ENCODE peak calls at places on chromosomes 5 and 9, in ten cellular contexts. One of them, this sample, is unnamed.

GRCh38 chr9:18010492-18010891 is 431.6 kb downstream of the SH3GL2 start:
- DNase-seq in transverse colon: no peak
- DNase-seq in small intestine: no peak
- DNase-seq in astrocyte of the spinal cord: no peak
- DNase-seq in NCI-H2029 treated with DMSO at 0.1 percent for 48 hours: no peak
- DNase-seq in DMS79: no peak
- DNase-seq in HAP-1: no peak
- DNase-seq in ELR: no peak
- DNase-seq in activated CD4-positive, alpha-beta T cell treated with anti-CD3 and anti-CD28 coated beads, Interleukin-2, amount 50 U/mL, for 1 hour: no peak
- DNase-seq in coronary artery: no peak
- DNase-seq in this sample: no peak

GRCh38 chr5:115179959-115180709 is 10.4 kb upstream of the TRIM36 start:
- DNase-seq in transverse colon: peak
- DNase-seq in small intestine: peak
- DNase-seq in astrocyte of the spinal cord: peak
- DNase-seq in NCI-H2029 treated with DMSO at 0.1 percent for 48 hours: peak
- DNase-seq in DMS79: no peak
- DNase-seq in HAP-1: peak
- DNase-seq in ELR: peak
- DNase-seq in activated CD4-positive, alpha-beta T cell treated with anti-CD3 and anti-CD28 coated beads, Interleukin-2, amount 50 U/mL, for 1 hour: no peak
- DNase-seq in coronary artery: no peak
- DNase-seq in this sample: peak

GRCh38 chr9:107394264-107394663 is 95.3 kb downstream of the KLF4 start:
- DNase-seq in transverse colon: no peak
- DNase-seq in small intestine: no peak
- DNase-seq in astrocyte of the spinal cord: no peak
- DNase-seq in NCI-H2029 treated with DMSO at 0.1 percent for 48 hours: no peak
- DNase-seq in DMS79: no peak
- DNase-seq in HAP-1: no peak
- DNase-seq in ELR: no peak
- DNase-seq in activated CD4-positive, alpha-beta T cell treated with anti-CD3 and anti-CD28 coated beads, Interleukin-2, amount 50 U/mL, for 1 hour: no peak
- DNase-seq in coronary artery: no peak
- DNase-seq in this sample: no peak

GRCh38 chr9:137454506-137455360 is 4.4 kb downstream of the NSMF start:
- DNase-seq in transverse colon: peak
- DNase-seq in small intestine: peak
- DNase-seq in astrocyte of the spinal cord: no peak
- DNase-seq in NCI-H2029 treated with DMSO at 0.1 percent for 48 hours: no peak
- DNase-seq in DMS79: no peak
- DNase-seq in HAP-1: no peak
- DNase-seq in ELR: no peak
- DNase-seq in activated CD4-positive, alpha-beta T cell treated with anti-CD3 and anti-CD28 coated beads, Interleukin-2, amount 50 U/mL, for 1 hour: no peak
- DNase-seq in coronary artery: no peak
- DNase-seq in this sample: no peak

GRCh38 chr9:125142560-125143376 is 560 bp downstream of the SCAI start:
- DNase-seq in transverse colon: peak
- DNase-seq in small intestine: peak
- DNase-seq in astrocyte of the spinal cord: no peak
- DNase-seq in NCI-H2029 treated with DMSO at 0.1 percent for 48 hours: no peak
- DNase-seq in DMS79: no peak
- DNase-seq in HAP-1: no peak
- DNase-seq in ELR: no peak
- DNase-seq in activated CD4-positive, alpha-beta T cell treated with anti-CD3 and anti-CD28 coated beads, Interleukin-2, amount 50 U/mL, for 1 hour: peak
- DNase-seq in coronary artery: no peak
- DNase-seq in this sample: peak

GRCh38 chr9:135184158-135184557 is 96.7 kb downstream of the OLFM1 start:
- DNase-seq in transverse colon: no peak
- DNase-seq in small intestine: no peak
- DNase-seq in astrocyte of the spinal cord: no peak
- DNase-seq in NCI-H2029 treated with DMSO at 0.1 percent for 48 hours: no peak
- DNase-seq in DMS79: no peak
- DNase-seq in HAP-1: no peak
- DNase-seq in ELR: no peak
- DNase-seq in activated CD4-positive, alpha-beta T cell treated with anti-CD3 and anti-CD28 coated beads, Interleukin-2, amount 50 U/mL, for 1 hour: no peak
- DNase-seq in coronary artery: no peak
- DNase-seq in this sample: no peak

GRCh38 chr5:72178910-72179815 is 71.9 kb downstream of the MAP1B start:
- DNase-seq in transverse colon: peak
- DNase-seq in small intestine: no peak
- DNase-seq in astrocyte of the spinal cord: peak
- DNase-seq in NCI-H2029 treated with DMSO at 0.1 percent for 48 hours: no peak
- DNase-seq in DMS79: no peak
- DNase-seq in HAP-1: peak
- DNase-seq in ELR: peak
- DNase-seq in activated CD4-positive, alpha-beta T cell treated with anti-CD3 and anti-CD28 coated beads, Interleukin-2, amount 50 U/mL, for 1 hour: no peak
- DNase-seq in coronary artery: peak
- DNase-seq in this sample: peak

GRCh38 chr9:88697764-88698436 is 162.9 kb downstream of the NXNL2 start:
- DNase-seq in transverse colon: no peak
- DNase-seq in small intestine: no peak
- DNase-seq in astrocyte of the spinal cord: peak
- DNase-seq in NCI-H2029 treated with DMSO at 0.1 percent for 48 hours: no peak
- DNase-seq in DMS79: no peak
- DNase-seq in HAP-1: no peak
- DNase-seq in ELR: no peak
- DNase-seq in activated CD4-positive, alpha-beta T cell treated with anti-CD3 and anti-CD28 coated beads, Interleukin-2, amount 50 U/mL, for 1 hour: no peak
- DNase-seq in coronary artery: no peak
- DNase-seq in this sample: no peak

GRCh38 chr9:37302277-37302676 is 120.2 kb upstream of the GRHPR start:
- DNase-seq in transverse colon: no peak
- DNase-seq in small intestine: peak
- DNase-seq in astrocyte of the spinal cord: no peak
- DNase-seq in NCI-H2029 treated with DMSO at 0.1 percent for 48 hours: peak
- DNase-seq in DMS79: no peak
- DNase-seq in HAP-1: no peak
- DNase-seq in ELR: no peak
- DNase-seq in activated CD4-positive, alpha-beta T cell treated with anti-CD3 and anti-CD28 coated beads, Interleukin-2, amount 50 U/mL, for 1 hour: no peak
- DNase-seq in coronary artery: no peak
- DNase-seq in this sample: no peak

GRCh38 chr5:108728566-108729305 is 19.0 kb upstream of the FER start:
- DNase-seq in transverse colon: no peak
- DNase-seq in small intestine: no peak
- DNase-seq in astrocyte of the spinal cord: no peak
- DNase-seq in NCI-H2029 treated with DMSO at 0.1 percent for 48 hours: no peak
- DNase-seq in DMS79: no peak
- DNase-seq in HAP-1: no peak
- DNase-seq in ELR: peak
- DNase-seq in activated CD4-positive, alpha-beta T cell treated with anti-CD3 and anti-CD28 coated beads, Interleukin-2, amount 50 U/mL, for 1 hour: peak
- DNase-seq in coronary artery: no peak
- DNase-seq in this sample: no peak

GRCh38 chr5:67793966-67794365 is 421.6 kb upstream of the PIK3R1 start:
- DNase-seq in transverse colon: no peak
- DNase-seq in small intestine: no peak
- DNase-seq in astrocyte of the spinal cord: no peak
- DNase-seq in NCI-H2029 treated with DMSO at 0.1 percent for 48 hours: no peak
- DNase-seq in DMS79: no peak
- DNase-seq in HAP-1: no peak
- DNase-seq in ELR: no peak
- DNase-seq in activated CD4-positive, alpha-beta T cell treated with anti-CD3 and anti-CD28 coated beads, Interleukin-2, amount 50 U/mL, for 1 hour: no peak
- DNase-seq in coronary artery: no peak
- DNase-seq in this sample: no peak

GRCh38 chr9:21801683-21802417 is 586 bp upstream of the MTAP start:
- DNase-seq in transverse colon: peak
- DNase-seq in small intestine: peak
- DNase-seq in astrocyte of the spinal cord: peak
- DNase-seq in NCI-H2029 treated with DMSO at 0.1 percent for 48 hours: peak
- DNase-seq in DMS79: peak
- DNase-seq in HAP-1: no peak
- DNase-seq in ELR: peak
- DNase-seq in activated CD4-positive, alpha-beta T cell treated with anti-CD3 and anti-CD28 coated beads, Interleukin-2, amount 50 U/mL, for 1 hour: peak
- DNase-seq in coronary artery: peak
- DNase-seq in this sample: peak

GRCh38 chr5:173458819-173459218 is 130.6 kb upstream of the STC2 start:
- DNase-seq in transverse colon: no peak
- DNase-seq in small intestine: no peak
- DNase-seq in astrocyte of the spinal cord: no peak
- DNase-seq in NCI-H2029 treated with DMSO at 0.1 percent for 48 hours: no peak
- DNase-seq in DMS79: no peak
- DNase-seq in HAP-1: no peak
- DNase-seq in ELR: peak
- DNase-seq in activated CD4-positive, alpha-beta T cell treated with anti-CD3 and anti-CD28 coated beads, Interleukin-2, amount 50 U/mL, for 1 hour: no peak
- DNase-seq in coronary artery: no peak
- DNase-seq in this sample: no peak

GRCh38 chr9:715310-715709 is 126.2 kb upstream of the DMRT1 start:
- DNase-seq in transverse colon: no peak
- DNase-seq in small intestine: no peak
- DNase-seq in astrocyte of the spinal cord: no peak
- DNase-seq in NCI-H2029 treated with DMSO at 0.1 percent for 48 hours: no peak
- DNase-seq in DMS79: no peak
- DNase-seq in HAP-1: no peak
- DNase-seq in ELR: no peak
- DNase-seq in activated CD4-positive, alpha-beta T cell treated with anti-CD3 and anti-CD28 coated beads, Interleukin-2, amount 50 U/mL, for 1 hour: no peak
- DNase-seq in coronary artery: no peak
- DNase-seq in this sample: peak

GRCh38 chr9:78453450-78453849 is 156.5 kb downstream of the PSAT1 start:
- DNase-seq in transverse colon: no peak
- DNase-seq in small intestine: peak
- DNase-seq in astrocyte of the spinal cord: no peak
- DNase-seq in NCI-H2029 treated with DMSO at 0.1 percent for 48 hours: no peak
- DNase-seq in DMS79: no peak
- DNase-seq in HAP-1: no peak
- DNase-seq in ELR: no peak
- DNase-seq in activated CD4-positive, alpha-beta T cell treated with anti-CD3 and anti-CD28 coated beads, Interleukin-2, amount 50 U/mL, for 1 hour: no peak
- DNase-seq in coronary artery: no peak
- DNase-seq in this sample: no peak

GRCh38 chr5:180586870-180587269 is 4.4 kb downstream of the SCGB3A1 start:
- DNase-seq in transverse colon: no peak
- DNase-seq in small intestine: no peak
- DNase-seq in astrocyte of the spinal cord: no peak
- DNase-seq in NCI-H2029 treated with DMSO at 0.1 percent for 48 hours: no peak
- DNase-seq in DMS79: no peak
- DNase-seq in HAP-1: no peak
- DNase-seq in ELR: no peak
- DNase-seq in activated CD4-positive, alpha-beta T cell treated with anti-CD3 and anti-CD28 coated beads, Interleukin-2, amount 50 U/mL, for 1 hour: no peak
- DNase-seq in coronary artery: no peak
- DNase-seq in this sample: no peak

GRCh38 chr9:83620841-83621636 is 1.9 kb upstream of the IDNK start:
- DNase-seq in transverse colon: peak
- DNase-seq in small intestine: peak
- DNase-seq in astrocyte of the spinal cord: peak
- DNase-seq in NCI-H2029 treated with DMSO at 0.1 percent for 48 hours: peak
- DNase-seq in DMS79: no peak
- DNase-seq in HAP-1: peak
- DNase-seq in ELR: peak
- DNase-seq in activated CD4-positive, alpha-beta T cell treated with anti-CD3 and anti-CD28 coated beads, Interleukin-2, amount 50 U/mL, for 1 hour: peak
- DNase-seq in coronary artery: no peak
- DNase-seq in this sample: peak

GRCh38 chr9:24381205-24381604 is 164.5 kb downstream of the IZUMO3 start:
- DNase-seq in transverse colon: no peak
- DNase-seq in small intestine: no peak
- DNase-seq in astrocyte of the spinal cord: no peak
- DNase-seq in NCI-H2029 treated with DMSO at 0.1 percent for 48 hours: no peak
- DNase-seq in DMS79: no peak
- DNase-seq in HAP-1: no peak
- DNase-seq in ELR: no peak
- DNase-seq in activated CD4-positive, alpha-beta T cell treated with anti-CD3 and anti-CD28 coated beads, Interleukin-2, amount 50 U/mL, for 1 hour: no peak
- DNase-seq in coronary artery: no peak
- DNase-seq in this sample: no peak

GRCh38 chr5:179530069-179530998 is 20.0 kb upstream of the RUFY1 start:
- DNase-seq in transverse colon: peak
- DNase-seq in small intestine: peak
- DNase-seq in astrocyte of the spinal cord: no peak
- DNase-seq in NCI-H2029 treated with DMSO at 0.1 percent for 48 hours: no peak
- DNase-seq in DMS79: peak
- DNase-seq in HAP-1: no peak
- DNase-seq in ELR: no peak
- DNase-seq in activated CD4-positive, alpha-beta T cell treated with anti-CD3 and anti-CD28 coated beads, Interleukin-2, amount 50 U/mL, for 1 hour: peak
- DNase-seq in coronary artery: no peak
- DNase-seq in this sample: peak

GRCh38 chr5:175847503-175847902 is 23.9 kb upstream of the CPLX2 start:
- DNase-seq in transverse colon: no peak
- DNase-seq in small intestine: no peak
- DNase-seq in astrocyte of the spinal cord: no peak
- DNase-seq in NCI-H2029 treated with DMSO at 0.1 percent for 48 hours: no peak
- DNase-seq in DMS79: no peak
- DNase-seq in HAP-1: no peak
- DNase-seq in ELR: peak
- DNase-seq in activated CD4-positive, alpha-beta T cell treated with anti-CD3 and anti-CD28 coated beads, Interleukin-2, amount 50 U/mL, for 1 hour: no peak
- DNase-seq in coronary artery: no peak
- DNase-seq in this sample: no peak

GRCh38 chr9:129258124-129258822 is 80.2 kb upstream of the IER5L start:
- DNase-seq in transverse colon: peak
- DNase-seq in small intestine: peak
- DNase-seq in astrocyte of the spinal cord: peak
- DNase-seq in NCI-H2029 treated with DMSO at 0.1 percent for 48 hours: peak
- DNase-seq in DMS79: peak
- DNase-seq in HAP-1: peak
- DNase-seq in ELR: peak
- DNase-seq in activated CD4-positive, alpha-beta T cell treated with anti-CD3 and anti-CD28 coated beads, Interleukin-2, amount 50 U/mL, for 1 hour: peak
- DNase-seq in coronary artery: peak
- DNase-seq in this sample: peak

GRCh38 chr9:87529666-87530065 is 32.0 kb downstream of the DAPK1 start:
- DNase-seq in transverse colon: no peak
- DNase-seq in small intestine: no peak
- DNase-seq in astrocyte of the spinal cord: no peak
- DNase-seq in NCI-H2029 treated with DMSO at 0.1 percent for 48 hours: no peak
- DNase-seq in DMS79: no peak
- DNase-seq in HAP-1: no peak
- DNase-seq in ELR: no peak
- DNase-seq in activated CD4-positive, alpha-beta T cell treated with anti-CD3 and anti-CD28 coated beads, Interleukin-2, amount 50 U/mL, for 1 hour: no peak
- DNase-seq in coronary artery: no peak
- DNase-seq in this sample: peak

GRCh38 chr5:32571128-32571527 is 14.2 kb upstream of the SUB1 start:
- DNase-seq in transverse colon: no peak
- DNase-seq in small intestine: no peak
- DNase-seq in astrocyte of the spinal cord: no peak
- DNase-seq in NCI-H2029 treated with DMSO at 0.1 percent for 48 hours: no peak
- DNase-seq in DMS79: no peak
- DNase-seq in HAP-1: no peak
- DNase-seq in ELR: no peak
- DNase-seq in activated CD4-positive, alpha-beta T cell treated with anti-CD3 and anti-CD28 coated beads, Interleukin-2, amount 50 U/mL, for 1 hour: no peak
- DNase-seq in coronary artery: no peak
- DNase-seq in this sample: no peak

GRCh38 chr5:82719368-82719767 is 357.8 kb downstream of the TMEM167A start:
- DNase-seq in transverse colon: no peak
- DNase-seq in small intestine: no peak
- DNase-seq in astrocyte of the spinal cord: no peak
- DNase-seq in NCI-H2029 treated with DMSO at 0.1 percent for 48 hours: no peak
- DNase-seq in DMS79: no peak
- DNase-seq in HAP-1: no peak
- DNase-seq in ELR: no peak
- DNase-seq in activated CD4-positive, alpha-beta T cell treated with anti-CD3 and anti-CD28 coated beads, Interleukin-2, amount 50 U/mL, for 1 hour: no peak
- DNase-seq in coronary artery: no peak
- DNase-seq in this sample: no peak

GRCh38 chr9:97802276-97802675 is 50.8 kb upstream of the FOXE1 start:
- DNase-seq in transverse colon: no peak
- DNase-seq in small intestine: no peak
- DNase-seq in astrocyte of the spinal cord: peak
- DNase-seq in NCI-H2029 treated with DMSO at 0.1 percent for 48 hours: no peak
- DNase-seq in DMS79: no peak
- DNase-seq in HAP-1: no peak
- DNase-seq in ELR: peak
- DNase-seq in activated CD4-positive, alpha-beta T cell treated with anti-CD3 and anti-CD28 coated beads, Interleukin-2, amount 50 U/mL, for 1 hour: no peak
- DNase-seq in coronary artery: no peak
- DNase-seq in this sample: no peak

GRCh38 chr5:962386-962785 is 46.2 kb upstream of the NKD2 start:
- DNase-seq in transverse colon: no peak
- DNase-seq in small intestine: no peak
- DNase-seq in astrocyte of the spinal cord: no peak
- DNase-seq in NCI-H2029 treated with DMSO at 0.1 percent for 48 hours: no peak
- DNase-seq in DMS79: no peak
- DNase-seq in HAP-1: no peak
- DNase-seq in ELR: no peak
- DNase-seq in activated CD4-positive, alpha-beta T cell treated with anti-CD3 and anti-CD28 coated beads, Interleukin-2, amount 50 U/mL, for 1 hour: no peak
- DNase-seq in coronary artery: peak
- DNase-seq in this sample: no peak

This sample was measured in thyroid gland.